ENCODE peak calls at places on chromosomes 1 and 21, in ten cellular contexts. T, J, Z, H, L, Q, S, M, N and Y are unnamed samples.
A peak's percentile ranks its signal among the peaks of the same experiment; 100 is the strongest.

GRCh38 chr1:238476881-238477280 is 586.2 kb upstream of the ZP4 start:
- DNase-seq in T (no peak), J (no peak), Z (no peak), H (no peak), L (no peak), Q (no peak), S (no peak), M (no peak), N (no peak), Y (no peak)

GRCh38 chr21:30152792-30153191 is 13.8 kb downstream of the CLDN17 start:
- DNase-seq in T (no peak), J (no peak), Z (no peak), H (no peak), L (no peak), Q (no peak), S (no peak), M (no peak), N (no peak), Y (no peak)

GRCh38 chr1:29551536-29551935 is 315.2 kb downstream of the PTPRU start:
- DNase-seq in T (no peak), J (no peak), Z (no peak), H (no peak), L (no peak), Q (no peak), S (no peak), M (no peak), N (no peak), Y (no peak)

GRCh38 chr1:67169932-67170331 is 3.7 kb downstream of the IL23R start:
- DNase-seq in T (no peak), J (no peak), Z (peak; percentile 5), H (no peak), L (no peak), Q (no peak), S (no peak), M (no peak), N (no peak), Y (no peak)

GRCh38 chr1:82979593-82980230 is 1019.2 kb downstream of the TTLL7 start:
- DNase-seq in T (no peak), J (no peak), Z (no peak), H (peak; percentile 59), L (no peak), Q (no peak), S (no peak), M (no peak), N (no peak), Y (no peak)

GRCh38 chr1:58722967-58723366 is 23.1 kb upstream of the MYSM1 start:
- DNase-seq in T (peak; percentile 60), J (no peak), Z (no peak), H (no peak), L (no peak), Q (peak; percentile 43), S (no peak), M (peak; percentile 58), N (no peak), Y (no peak)

GRCh38 chr1:91846007-91846620 is 39.8 kb downstream of the TGFBR3 start:
- DNase-seq in T (peak; percentile 20), J (no peak), Z (peak; percentile 80), H (no peak), L (peak; percentile 76), Q (peak; percentile 41), S (no peak), M (peak; percentile 32), N (no peak), Y (no peak)

GRCh38 chr1:237938553-237938952 is 47.8 kb upstream of the ZP4 start:
- DNase-seq in T (peak; percentile 63), J (no peak), Z (no peak), H (peak; percentile 70), L (peak; percentile 48), Q (no peak), S (no peak), M (no peak), N (peak; percentile 28), Y (no peak)

DNA sequence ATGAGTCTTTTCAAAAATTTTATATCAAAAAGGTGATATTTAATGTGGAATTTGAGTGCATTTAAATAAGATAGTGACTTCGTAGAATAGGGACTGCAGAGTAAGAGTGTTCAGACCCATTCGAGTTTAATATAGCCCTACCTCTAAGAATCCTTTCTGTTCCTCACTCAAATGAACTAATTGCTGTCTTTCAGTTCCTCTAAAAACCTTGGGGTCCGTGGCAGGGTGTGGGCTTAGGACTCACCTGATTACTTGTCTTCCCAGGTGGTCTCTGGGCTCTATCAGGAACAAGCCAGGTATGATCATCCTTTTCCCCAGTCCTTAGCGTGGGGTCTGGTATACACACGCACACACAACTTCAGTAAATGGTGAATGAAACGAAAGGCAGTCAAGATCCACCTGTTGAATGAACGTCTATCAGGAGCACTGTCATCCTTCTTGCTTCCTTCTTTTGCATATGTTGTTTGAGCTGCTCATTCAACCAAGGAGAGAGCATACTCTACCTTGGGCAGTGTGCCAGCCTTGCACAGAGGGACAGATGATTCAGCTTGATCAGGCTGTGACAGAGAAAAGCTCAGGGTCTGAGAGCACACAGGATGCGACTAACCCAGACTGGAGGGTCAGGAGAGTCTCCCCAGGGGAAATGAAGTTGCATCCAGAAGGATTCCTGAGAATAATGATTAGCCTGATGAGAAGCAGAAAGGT is 1.2 kb upstream of the RNF11 start:
- DNase-seq in T (peak; percentile 20), J (peak; percentile 74), Z (peak; percentile 58), H (peak; percentile 92), L (peak; percentile 67), Q (peak; percentile 33), S (no peak), M (no peak), N (no peak), Y (no peak)
- H3K4me3 ChIP-seq in T (no peak overlapping the region), J (peak overlapping the region; percentile 66), Z (peak overlapping the region; percentile 97), H (peak overlapping the region; percentile 95), L (peak overlapping the region; percentile 84), Q (no peak overlapping the region), S (peak overlapping the region; percentile 97), M (no peak overlapping the region), N (no peak overlapping the region), Y (no peak overlapping the region)

GRCh38 chr1:8417625-8418024 is 99.7 kb downstream of the SLC45A1 start:
- DNase-seq in T (no peak), J (no peak), Z (no peak), H (no peak), L (no peak), Q (no peak), S (no peak), M (no peak), N (no peak), Y (no peak)

GRCh38 chr1:8419861-8420260 is 101.9 kb downstream of the SLC45A1 start:
- DNase-seq in T (no peak), J (no peak), Z (no peak), H (no peak), L (peak; percentile 33), Q (no peak), S (no peak), M (no peak), N (no peak), Y (no peak)

GRCh38 chr1:8420318-8420717 is 102.4 kb downstream of the SLC45A1 start:
- DNase-seq in T (no peak), J (no peak), Z (no peak), H (no peak), L (no peak), Q (no peak), S (no peak), M (no peak), N (peak; percentile 41), Y (no peak)

GRCh38 chr1:8418301-8418700 is 100.4 kb downstream of the SLC45A1 start:
- DNase-seq in T (no peak), J (no peak), Z (no peak), H (no peak), L (no peak), Q (no peak), S (no peak), M (no peak), N (no peak), Y (no peak)

DNA sequence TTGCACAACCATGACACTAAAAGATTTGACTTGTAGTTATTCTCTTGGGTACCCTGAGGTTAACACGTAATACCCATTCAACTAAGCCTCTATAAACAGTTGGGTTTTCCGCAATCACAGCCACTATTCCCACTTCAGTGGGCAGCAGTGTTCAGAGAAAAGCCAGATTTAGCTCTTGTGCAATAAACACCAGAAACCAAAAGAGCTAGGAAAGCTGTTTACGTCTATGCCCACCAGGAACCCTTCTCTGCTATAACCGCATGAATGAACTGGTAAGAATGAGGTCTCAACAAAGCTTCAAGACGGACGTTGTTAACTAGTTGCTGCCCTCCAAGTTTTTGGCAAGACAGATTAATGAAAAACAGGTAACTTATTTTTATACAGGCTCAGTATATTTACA is 101.3 kb downstream of the SLC45A1 start:
- DNase-seq in T (no peak), J (no peak), Z (peak; percentile 24), H (no peak), L (no peak), Q (peak; percentile 65), S (no peak), M (peak; percentile 50), N (no peak), Y (no peak)
- H3K4me3 ChIP-seq in T (no peak overlapping the region), J (peak overlapping the region; percentile 79), Z (peak overlapping the region; percentile 97), H (peak overlapping the region; percentile 77), L (no peak overlapping the region), Q (no peak overlapping the region), S (peak overlapping the region; percentile 98), M (no peak overlapping the region), N (no peak overlapping the region), Y (no peak overlapping the region)

DNA sequence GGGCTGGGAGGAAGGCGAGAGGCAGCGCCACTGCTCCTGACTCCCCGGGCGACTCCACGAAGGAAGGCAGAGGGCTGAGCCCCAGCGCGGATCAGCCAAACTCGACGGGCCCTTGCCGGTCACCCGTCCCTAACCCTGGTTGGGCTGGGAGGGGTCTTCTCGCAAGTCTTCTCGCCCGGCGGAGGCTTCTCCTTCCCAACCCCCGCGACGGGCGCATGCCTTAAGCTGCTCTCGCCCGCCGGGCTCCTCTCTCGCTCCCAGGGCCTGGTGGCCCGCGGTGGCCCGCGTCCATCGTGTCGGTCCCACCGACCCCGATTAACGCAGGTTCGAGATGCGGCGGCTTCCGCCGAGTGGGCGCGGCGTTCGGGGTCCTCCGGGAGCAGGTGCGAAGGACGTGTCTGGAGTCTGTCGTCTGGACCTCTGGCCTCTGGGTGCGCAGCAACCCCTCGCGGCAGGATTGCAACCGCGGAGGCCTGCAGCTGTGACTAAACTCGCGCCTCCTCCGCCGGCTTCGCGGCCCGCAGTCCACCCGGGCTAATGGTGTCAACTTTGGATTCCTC is 29.0 kb upstream of the PPM1J start:
- DNase-seq in T (peak; percentile 71), J (no peak), Z (peak; percentile 45), H (no peak), L (no peak), Q (peak; percentile 43), S (no peak), M (peak; percentile 47), N (no peak), Y (no peak)
- H3K4me3 ChIP-seq in T (no peak overlapping the region), J (peak overlapping the region; percentile 26), Z (peak overlapping the region; percentile 66), H (no peak overlapping the region), L (no peak overlapping the region), Q (peak overlapping the region; percentile 26), S (no peak overlapping the region), M (peak overlapping the region; percentile 24), N (no peak overlapping the region), Y (peak overlapping the region; percentile 22)

GRCh38 chr1:200034262-200034557 is 6.7 kb downstream of the NR5A2 start:
- DNase-seq in T (no peak), J (no peak), Z (no peak), H (no peak), L (no peak), Q (no peak), S (no peak), M (no peak), N (no peak), Y (no peak)

GRCh38 chr1:200035397-200035955 is 8.0 kb downstream of the NR5A2 start:
- DNase-seq in T (no peak), J (peak; percentile 44), Z (peak; percentile 25), H (no peak), L (no peak), Q (no peak), S (no peak), M (no peak), N (no peak), Y (no peak)

GRCh38 chr1:200035956-200036615 is 8.6 kb downstream of the NR5A2 start:
- DNase-seq in T (peak; percentile 69), J (peak; percentile 42), Z (no peak), H (no peak), L (no peak), Q (no peak), S (no peak), M (no peak), N (no peak), Y (no peak)

GRCh38 chr1:200033511-200034261 is 6.2 kb downstream of the NR5A2 start:
- DNase-seq in T (peak; percentile 61), J (peak; percentile 47), Z (no peak), H (no peak), L (no peak), Q (no peak), S (no peak), M (no peak), N (no peak), Y (no peak)

DNA sequence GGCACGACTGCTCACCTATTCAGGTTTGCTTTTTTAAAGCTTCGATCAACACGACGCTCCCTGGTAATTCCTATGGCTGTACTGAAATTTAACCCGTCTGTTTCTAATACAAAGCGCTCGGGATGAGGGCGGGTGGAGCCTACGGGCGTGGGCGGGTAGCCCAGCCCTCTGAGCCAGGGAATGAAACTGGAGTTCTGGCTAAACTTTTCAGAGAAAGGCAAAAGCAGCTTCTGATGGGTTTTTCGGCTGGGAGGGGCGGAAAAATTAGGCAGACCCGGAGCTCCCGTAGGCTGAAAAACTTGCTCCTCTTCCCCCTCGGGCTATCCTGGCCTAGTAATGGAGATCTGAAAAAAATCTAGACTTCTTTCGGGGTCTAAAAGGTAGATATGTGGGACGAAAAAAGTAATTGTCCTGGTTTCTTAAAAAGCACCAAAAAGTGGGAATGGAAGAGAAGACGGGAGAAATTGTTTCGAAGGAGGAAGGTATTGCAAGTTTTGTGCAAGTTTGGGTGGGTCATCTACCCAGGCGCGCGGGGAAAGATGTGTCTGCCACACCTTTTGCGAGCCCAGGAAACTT is 7.4 kb downstream of the NR5A2 start:
- DNase-seq in T (peak; percentile 29), J (no peak), Z (peak; percentile 60), H (no peak), L (no peak), Q (no peak), S (no peak), M (no peak), N (no peak), Y (no peak)
- H3K4me3 ChIP-seq in T (peak overlapping the region; percentile 28), J (peak overlapping the region; percentile 58), Z (peak overlapping the region; percentile 62), H (no peak overlapping the region), L (no peak overlapping the region), Q (no peak overlapping the region), S (no peak overlapping the region), M (peak overlapping the region; percentile 43), N (no peak overlapping the region), Y (no peak overlapping the region)